ENCODE peak calls at places on chromosomes 16 and 17, in eight cellular contexts. R is Caki2; Z is HuH-7.5; Q is hypothalamus; A is G401; O is omental fat pad; Y is iris pigment epithelial cell; M is activated CD4-positive, alpha-beta T cell treated with anti-CD3 and anti-CD28 coated beads, Interleukin-2, amount 50 U/mL, for 1 hour. W is an unnamed sample.

GRCh38 chr17:67125924-67126323 is 81.6 kb downstream of the CACNG1 start:
- DNase-seq in Q (no peak), R (no peak), A (no peak), O (no peak), M (no peak), Z (no peak), Y (no peak), W (no peak)

GRCh38 chr16:67278773-67279295 is 498 bp upstream of the PLEKHG4 start:
- DNase-seq in O (no peak), Q (no peak), Y (no peak), Z (peak), R (peak), M (peak), A (no peak), W (peak)

GRCh38 chr17:67711916-67712315 is 5.8 kb upstream of the NOL11 start:
- DNase-seq in Y (no peak), M (no peak), A (no peak), O (no peak), R (no peak), Q (no peak), Z (no peak), W (no peak)

GRCh38 chr17:56652608-56653007 is 59.1 kb downstream of the NOG start:
- DNase-seq in Z (no peak), R (no peak), Q (no peak), Y (no peak), M (no peak), A (no peak), O (no peak), W (peak)

GRCh38 chr16:66604376-66605176 is at the start of gene CMTM3:
- DNase-seq in R (peak), A (no peak), Y (peak), O (peak), M (peak), Z (peak), Q (no peak), W (peak)

GRCh38 chr17:21001813-21002221 is 41.0 kb downstream of the USP22 start:
- DNase-seq in Y (no peak), M (no peak), A (peak), R (no peak), O (no peak), Z (no peak), Q (no peak), W (no peak)

GRCh38 chr17:80009391-80010282 is 26.0 kb downstream of the TBC1D16 start:
- DNase-seq in Q (no peak), Z (no peak), Y (no peak), A (no peak), M (no peak), R (no peak), O (no peak), W (no peak)

GRCh38 chr16:85494315-85494714 is 118.8 kb upstream of the GSE1 start:
- DNase-seq in Y (no peak), Q (no peak), A (no peak), R (no peak), Z (no peak), O (no peak), M (no peak), W (no peak)

GRCh38 chr16:64437706-64438329 is 684.0 kb downstream of the CDH11 start:
- DNase-seq in M (no peak), A (no peak), Z (no peak), Q (no peak), Y (no peak), R (no peak), O (no peak), W (no peak)

GRCh38 chr16:47057631-47057996 is 84.1 kb upstream of the DNAJA2 start:
- DNase-seq in O (no peak), Y (no peak), Q (no peak), A (no peak), R (no peak), M (no peak), Z (no peak), W (no peak)

GRCh38 chr16:88953003-88953690 is 23.9 kb downstream of the CBFA2T3 start:
- DNase-seq in O (no peak), M (no peak), Z (no peak), R (no peak), Q (no peak), A (no peak), Y (no peak), W (no peak)

GRCh38 chr17:43940630-43941029 is 1.6 kb downstream of the PPY start:
- DNase-seq in Q (no peak), Y (peak), R (peak), M (no peak), A (peak), Z (peak), O (no peak), W (peak)

GRCh38 chr16:30444231-30445148 is 1.2 kb downstream of the SEPHS2 start:
- DNase-seq in Q (no peak), O (no peak), A (no peak), Y (no peak), R (peak), Z (no peak), M (no peak), W (no peak)

GRCh38 chr16:48318630-48319029 is 66.6 kb downstream of the SIAH1 start:
- DNase-seq in R (no peak), Z (no peak), O (no peak), Y (peak), Q (no peak), A (no peak), M (peak), W (no peak)

GRCh38 chr16:83676056-83676455 is 131.7 kb upstream of the HSBP1 start:
- DNase-seq in A (peak), M (no peak), R (no peak), Q (no peak), Y (no peak), Z (no peak), O (no peak), W (no peak)

GRCh38 chr17:72523491-72523890 is 402.7 kb downstream of the SOX9 start:
- DNase-seq in A (no peak), R (no peak), Z (no peak), Q (no peak), M (no peak), Y (no peak), O (no peak), W (no peak)

GRCh38 chr17:78379134-78379497 is 667 bp downstream of the PGS1 start:
- DNase-seq in A (no peak), Z (no peak), Y (peak), M (no peak), R (no peak), Q (no peak), O (no peak), W (no peak)

GRCh38 chr17:35577826-35578194 is 561 bp downstream of the PEX12 start:
- DNase-seq in Y (peak), M (no peak), O (no peak), A (peak), Q (no peak), R (no peak), Z (no peak), W (no peak)

GRCh38 chr16:89732142-89732917 is 11.0 kb downstream of the ZNF276 start:
- DNase-seq in O (no peak), M (no peak), Q (no peak), A (no peak), Z (no peak), R (no peak), Y (no peak), W (no peak)

GRCh38 chr16:10514369-10515055 is 65.9 kb downstream of the EMP2 start:
- DNase-seq in Z (peak), R (peak), M (peak), A (peak), Y (peak), Q (no peak), O (no peak), W (peak)

GRCh38 chr17:30995347-30995746 is 24.5 kb downstream of the RNF135 start:
- DNase-seq in M (no peak), Y (peak), O (no peak), A (no peak), Z (no peak), R (no peak), Q (no peak), W (no peak)

GRCh38 chr16:55944377-55944802 is 69.2 kb upstream of the CES5A start:
- DNase-seq in M (peak), Q (peak), A (peak), Z (peak), Y (peak), R (peak), O (peak), W (peak)

GRCh38 chr17:29588561-29589411 is 662 bp downstream of the GIT1 start:
- DNase-seq in Z (peak), M (no peak), Y (peak), O (no peak), R (no peak), A (peak), Q (no peak), W (peak)

GRCh38 chr17:4899341-4900230 is at the start of gene C17orf107:
- DNase-seq in Q (no peak), M (peak), R (peak), Y (peak), A (peak), Z (no peak), O (peak), W (no peak)

GRCh38 chr16:57041182-57042156 is 50.9 kb upstream of the CPNE2 start:
- DNase-seq in Q (no peak), Z (no peak), A (no peak), R (no peak), Y (peak), M (peak), O (no peak), W (peak)

GRCh38 chr17:12098568-12098967 is 77.9 kb downstream of the MAP2K4 start:
- DNase-seq in A (no peak), R (no peak), Z (no peak), Y (no peak), Q (no peak), M (no peak), O (no peak), W (no peak)

GRCh38 chr17:48500435-48501426 is 30.1 kb downstream of the HOXB1 start:
- DNase-seq in Q (no peak), R (no peak), Z (no peak), Y (peak), A (peak), O (no peak), M (no peak), W (no peak)

GRCh38 chr16:3861808-3862451 is 18.6 kb downstream of the CREBBP start:
- DNase-seq in O (no peak), Z (no peak), R (peak), Q (no peak), Y (peak), M (no peak), A (peak), W (no peak)

GRCh38 chr17:78759203-78759968 is 22.7 kb downstream of the CYTH1 start:
- DNase-seq in M (peak), Z (no peak), Y (peak), Q (no peak), A (no peak), R (no peak), O (no peak), W (no peak)

GRCh38 chr17:72734611-72735010 is 357.9 kb downstream of the SLC39A11 start:
- DNase-seq in A (no peak), Z (no peak), Q (no peak), M (no peak), Y (no peak), O (no peak), R (no peak), W (no peak)

GRCh38 chr16:4806280-4806679 is 3.8 kb upstream of the ROGDI start:
- DNase-seq in M (no peak), Z (no peak), Q (no peak), R (no peak), O (no peak), A (no peak), Y (no peak), W (no peak)

GRCh38 chr16:83393196-83393981 is 414.4 kb upstream of the HSBP1 start:
- DNase-seq in A (no peak), Z (no peak), O (no peak), Q (no peak), R (no peak), M (no peak), Y (peak), W (no peak)

GRCh38 chr17:81731271-81731670 is 19.2 kb downstream of the SLC25A10 start:
- DNase-seq in Y (peak), Q (no peak), R (no peak), Z (no peak), A (no peak), O (no peak), M (no peak), W (no peak)

GRCh38 chr17:21005367-21005766 is 37.4 kb downstream of the USP22 start:
- DNase-seq in Q (no peak), R (no peak), A (no peak), M (no peak), O (no peak), Y (no peak), Z (no peak), W (no peak)

W was measured in A549.